ENCODE peak calls at places on chromosomes 2 and 18, in eight cellular contexts. A is GM13977; T is GM06990; S is activated gamma-delta T cell treated with Interleukin-2 at 50 U/mL for 16 hours; G is upper lobe of right lung; D is CD4-positive, alpha-beta T cell; O is lung microvascular endothelial cell; L is mesendoderm. U is an unnamed sample.
A peak's percentile ranks its signal among the peaks of the same experiment; 100 is the strongest.

GRCh38 chr2:8611712-8612111 is 70.1 kb upstream of the ID2 start:
- DNase-seq in A (no peak), O (no peak), S (no peak), T (no peak), L (no peak), D (no peak), G (no peak), U (no peak)

GRCh38 chr2:64225491-64225890 is 81.3 kb upstream of the PELI1 start:
- DNase-seq in G (no peak), S (no peak), D (no peak), L (peak; percentile 39), A (no peak), T (no peak), O (no peak), U (no peak)

GRCh38 chr18:48605408-48605845 is 66.6 kb downstream of the CTIF start:
- DNase-seq in O (peak; percentile 67), D (no peak), A (no peak), G (no peak), T (no peak), L (peak; percentile 98), S (no peak), U (no peak)

GRCh38 chr2:636649-637405 is 40.4 kb downstream of the TMEM18 start:
- DNase-seq in L (peak; percentile 79), S (peak; percentile 50), D (peak; percentile 26), O (peak; percentile 69), G (peak; percentile 85), T (peak; percentile 39), A (peak; percentile 83), U (peak; percentile 74)

GRCh38 chr2:233418761-233419625 is 64.7 kb downstream of the DGKD start:
- DNase-seq in S (peak; percentile 50), T (peak; percentile 77), L (no peak), A (no peak), G (no peak), D (peak; percentile 73), O (peak; percentile 98), U (peak; percentile 43)

GRCh38 chr2:241091734-241092445 is 10.2 kb downstream of the MTERF4 start:
- DNase-seq in S (no peak), G (no peak), L (no peak), D (no peak), A (no peak), T (no peak), O (no peak), U (no peak)

GRCh38 chr2:168718622-168719021 is 83.8 kb upstream of the NOSTRIN start:
- DNase-seq in G (no peak), S (no peak), L (no peak), O (no peak), D (no peak), T (no peak), A (no peak), U (no peak)

GRCh38 chr2:80322337-80322920 is 17.9 kb upstream of the LRRTM1 start:
- DNase-seq in L (peak; percentile 61), O (no peak), S (no peak), A (peak; percentile 34), G (no peak), T (no peak), D (no peak), U (no peak)

U was measured in mucosa of gallbladder.